ENCODE peak calls at places on chromosome 16, in ten cellular contexts. C is A549; B is nephron progenitor cell; G is astrocyte of the cerebellum; P is AG09319; X is AG04450; V is CD8-positive, alpha-beta T cell; D is fibroblast of mammary gland; Q is neural progenitor cell; M is adrenal gland. Y is an unnamed sample.

GRCh38 chr16:64996641-64997040 is 125.2 kb downstream of the CDH11 start:
- DNase-seq in C (no peak), B (no peak), G (no peak), P (no peak), X (no peak), V (no peak), D (no peak), Q (no peak), M (no peak), Y (no peak)

GRCh38 chr16:64773184-64773583 is 348.7 kb downstream of the CDH11 start:
- DNase-seq in C (no peak), B (no peak), G (no peak), P (no peak), X (no peak), V (no peak), D (peak; percentile 10), Q (no peak), M (no peak), Y (no peak)

GRCh38 chr16:31476305-31477219 is 4.6 kb downstream of the TGFB1I1 start:
- DNase-seq in C (no peak), B (peak; percentile 83), G (no peak), P (no peak), X (no peak), V (peak; percentile 90), D (no peak), Q (peak; percentile 52), M (peak; percentile 78), Y (peak; percentile 72)

GRCh38 chr16:80948886-80949502 is 57.7 kb downstream of the CMC2 start:
- DNase-seq in C (no peak), B (peak; percentile 66), G (no peak), P (no peak), X (no peak), V (peak; percentile 14), D (peak; percentile 59), Q (peak; percentile 88), M (peak; percentile 75), Y (peak; percentile 58)

GRCh38 chr16:53492499-53492898 is 10.5 kb downstream of the AKTIP start:
- DNase-seq in C (no peak), B (no peak), G (no peak), P (no peak), X (no peak), V (no peak), D (no peak), Q (no peak), M (no peak), Y (no peak)

GRCh38 chr16:592518-593306 is 2.8 kb downstream of the RAB40C start:
- DNase-seq in C (no peak), B (no peak), G (no peak), P (no peak), X (no peak), V (no peak), D (peak; percentile 36), Q (no peak), M (peak; percentile 79), Y (no peak)

GRCh38 chr16:51151951-51152663 is 1.0 kb upstream of the SALL1 start:
- DNase-seq in C (no peak), B (peak; percentile 93), G (peak; percentile 50), P (peak; percentile 78), X (peak; percentile 78), V (no peak), D (peak; percentile 85), Q (peak; percentile 96), M (no peak), Y (no peak)

GRCh38 chr16:72092832-72093447 is 480 bp downstream of the TXNL4B start:
- DNase-seq in C (peak; percentile 50), B (peak; percentile 23), G (peak; percentile 35), P (peak; percentile 22), X (peak; percentile 34), V (no peak), D (peak; percentile 78), Q (peak; percentile 51), M (no peak), Y (no peak)

GRCh38 chr16:26598061-26598460 is 468.7 kb upstream of the C16orf82 start:
- DNase-seq in C (no peak), B (no peak), G (no peak), P (no peak), X (no peak), V (peak; percentile 61), D (no peak), Q (no peak), M (no peak), Y (no peak)

GRCh38 chr16:84501077-84501735 is 3.3 kb downstream of the MEAK7 start:
- DNase-seq in C (peak; percentile 76), B (no peak), G (no peak), P (no peak), X (no peak), V (no peak), D (peak; percentile 79), Q (no peak), M (no peak), Y (no peak)

GRCh38 chr16:1159973-1160772 is 7.3 kb downstream of the CACNA1H start:
- DNase-seq in C (no peak), B (peak; percentile 93), G (no peak), P (no peak), X (no peak), V (no peak), D (no peak), Q (no peak), M (peak; percentile 93), Y (peak; percentile 80)

DNA sequence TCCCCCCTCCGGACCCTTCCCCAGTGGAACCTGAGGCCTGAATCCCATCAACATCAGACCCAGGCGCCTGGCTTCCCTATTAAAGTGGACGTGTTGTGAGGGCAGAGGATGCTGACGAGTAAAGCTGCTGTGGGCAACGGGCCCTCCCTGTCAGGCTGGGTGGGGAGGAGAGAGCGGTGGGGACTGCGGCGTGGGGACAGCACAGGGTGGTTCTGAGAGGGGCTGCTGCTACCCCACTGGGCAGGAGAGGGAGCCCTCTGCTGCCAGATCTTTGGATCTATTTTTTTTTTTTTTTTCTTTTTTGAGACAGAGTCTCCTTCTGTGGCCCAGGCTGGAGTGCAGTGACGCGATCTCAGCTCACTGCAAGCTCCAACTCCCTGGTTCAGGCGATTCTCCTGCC is 5.9 kb downstream of the CA5A start:
- DNase-seq in C (no peak), B (no peak), G (no peak), P (no peak), X (no peak), V (no peak), D (no peak), Q (no peak), M (no peak), Y (no peak)
- TF ChIP-seq CTCF in C (peak; percentile 10), B (peak; percentile 10), G (peak; percentile 42), P (peak; percentile 22), X (peak; percentile 38), V (no peak), D (peak; percentile 9), Q (peak; percentile 41), M (no peak), Y (no peak)

GRCh38 chr16:61007694-61008093 is 1028.5 kb downstream of the CDH8 start:
- DNase-seq in C (no peak), B (no peak), G (no peak), P (no peak), X (no peak), V (no peak), D (no peak), Q (no peak), M (no peak), Y (no peak)
- TF ChIP-seq CTCF in C (no peak), B (no peak), G (no peak), P (no peak), X (no peak), V (no peak), D (no peak), Q (peak; percentile 16), M (no peak), Y (no peak)

GRCh38 chr16:12786077-12786476 is 17.6 kb downstream of the CPPED1 start:
- DNase-seq in C (no peak), B (no peak), G (no peak), P (no peak), X (no peak), V (no peak), D (no peak), Q (no peak), M (no peak), Y (no peak)

GRCh38 chr16:12793120-12793889 is 10.4 kb downstream of the CPPED1 start:
- DNase-seq in C (no peak), B (no peak), G (no peak), P (no peak), X (no peak), V (no peak), D (no peak), Q (peak; percentile 24), M (no peak), Y (no peak)

GRCh38 chr16:12784076-12784475 is 19.6 kb downstream of the CPPED1 start:
- DNase-seq in C (no peak), B (no peak), G (no peak), P (no peak), X (no peak), V (no peak), D (peak; percentile 54), Q (no peak), M (no peak), Y (no peak)

GRCh38 chr16:12791340-12791739 is 12.3 kb downstream of the CPPED1 start:
- DNase-seq in C (no peak), B (no peak), G (no peak), P (no peak), X (no peak), V (no peak), D (no peak), Q (no peak), M (no peak), Y (no peak)

DNA sequence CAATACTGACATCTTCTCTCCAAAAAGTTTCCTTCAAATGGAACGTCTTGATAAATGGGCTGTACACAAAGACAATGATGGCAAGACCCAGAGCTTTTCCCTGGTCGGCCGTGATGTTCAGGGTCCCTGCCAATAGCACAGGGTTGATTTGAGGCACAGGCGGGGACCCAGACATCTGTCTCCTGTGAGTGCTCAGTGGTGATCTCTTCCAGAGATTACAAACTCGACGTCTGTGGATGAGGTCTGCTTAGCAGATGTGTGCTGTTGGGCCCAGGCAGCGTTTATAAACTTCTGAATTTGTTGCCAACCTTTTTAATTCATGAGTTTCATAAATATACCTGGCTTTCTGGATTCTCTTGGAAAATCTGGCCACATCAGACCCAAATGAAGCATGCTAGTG is 14.9 kb downstream of the CPPED1 start:
- DNase-seq in C (no peak), B (no peak), G (no peak), P (no peak), X (no peak), V (no peak), D (no peak), Q (no peak), M (no peak), Y (no peak)
- TF ChIP-seq CTCF in C (no peak), B (no peak), G (no peak), P (no peak), X (no peak), V (no peak), D (no peak), Q (no peak), M (no peak), Y (no peak)

DNA sequence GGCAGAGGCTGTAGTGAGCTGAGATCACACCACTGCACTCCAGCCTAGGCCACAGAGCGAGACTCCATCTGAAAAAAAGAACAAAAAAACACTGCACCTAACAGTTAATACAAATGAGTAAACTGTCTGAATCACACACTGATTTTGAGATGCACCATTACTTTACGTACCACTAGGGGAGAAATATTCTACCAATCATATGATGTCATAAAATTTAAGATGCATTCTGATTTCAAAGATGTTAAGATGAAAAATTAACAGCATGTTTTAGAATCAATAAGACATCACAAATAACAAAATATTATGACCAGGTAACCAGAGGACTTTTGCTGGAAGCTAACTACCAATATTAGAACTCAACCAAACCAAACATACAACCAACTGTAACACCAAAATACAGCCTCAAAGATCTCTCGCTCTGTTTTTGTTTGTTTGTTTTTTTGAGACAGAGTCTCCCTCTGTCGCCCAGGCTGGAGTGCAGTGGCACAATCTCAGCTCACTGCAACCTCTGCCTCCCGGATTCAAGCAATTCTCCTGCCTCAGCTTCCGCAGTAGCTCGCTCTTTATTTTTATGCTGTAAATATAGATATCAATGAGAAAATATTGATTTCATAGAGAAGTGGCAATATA is 31.6 kb downstream of the GLG1 start:
- DNase-seq in C (no peak), B (no peak), G (no peak), P (no peak), X (no peak), V (no peak), D (no peak), Q (no peak), M (no peak), Y (no peak)
- TF ChIP-seq CTCF in C (no peak), B (no peak), G (no peak), P (no peak), X (no peak), V (no peak), D (no peak), Q (no peak), M (no peak), Y (peak; percentile 9)

Y was measured in left ventricle myocardium inferior.